ENCODE peak calls at places on chromosomes 13 and 19, in nine cellular contexts. Q, F, J, R, H, U, G, A and T are unnamed samples. For H3K4me1, the result is how much of the 10 kb centered on the place peaks cover.

GRCh38 chr13:77565635-77566034 is 30.1 kb downstream of the SCEL start:
- DNase-seq in U (no peak), J (peak), F (no peak), R (no peak), H (no peak), Q (peak), G (no peak), A (peak), T (no peak)

GRCh38 chr13:68232351-68233130 is 1002.4 kb upstream of the PCDH9 start:
- DNase-seq in F (no peak), H (no peak), R (no peak), A (no peak), J (no peak), U (no peak), G (no peak), Q (no peak), T (no peak)

GRCh38 chr13:60229708-60230272 is 66.1 kb upstream of the DIAPH3 start:
- DNase-seq in Q (no peak), H (no peak), F (no peak), J (no peak), A (no peak), U (no peak), R (no peak), G (no peak), T (no peak)

GRCh38 chr13:102817241-102817640 is 18.3 kb downstream of the BIVM start:
- DNase-seq in U (no peak), J (no peak), R (no peak), G (no peak), H (no peak), Q (no peak), A (no peak), F (no peak), T (no peak)

GRCh38 chr13:50292082-50292481 is 276.8 kb downstream of the KCNRG start:
- DNase-seq in G (no peak), A (no peak), R (no peak), F (no peak), U (no peak), Q (no peak), J (no peak), H (no peak), T (no peak)

GRCh38 chr19:56477429-56478338 is 539 bp upstream of the ZNF667 start:
- DNase-seq in U (peak), R (peak), F (peak), G (peak), Q (no peak), J (no peak), H (peak), A (no peak), T (peak)

GRCh38 chr19:51371186-51371690 is 1.2 kb downstream of the NKG7 start:
- DNase-seq in Q (no peak), F (no peak), H (no peak), U (no peak), J (no peak), R (no peak), G (no peak), A (no peak), T (no peak)

GRCh38 chr13:68025604-68026003 is 795.5 kb upstream of the PCDH9 start:
- DNase-seq in R (no peak), U (no peak), G (no peak), H (no peak), Q (no peak), F (no peak), J (no peak), A (no peak), T (no peak)

GRCh38 chr13:106088094-106088493 is 447.4 kb downstream of the EFNB2 start:
- DNase-seq in Q (no peak), H (no peak), U (no peak), R (no peak), A (no peak), J (no peak), G (no peak), F (no peak), T (no peak)

GRCh38 chr13:94254737-94255136 is 224.7 kb downstream of the DCT start:
- DNase-seq in H (no peak), J (no peak), U (no peak), Q (no peak), R (no peak), G (no peak), F (no peak), A (no peak), T (no peak)

GRCh38 chr19:35760711-35761349 is 2.9 kb downstream of the PROSER3 start:
- DNase-seq in A (no peak), Q (no peak), F (no peak), R (no peak), U (no peak), H (no peak), J (no peak), G (no peak), T (no peak)

GRCh38 chr19:46144756-46145155 is 3.3 kb upstream of the IGFL2 start:
- DNase-seq in J (no peak), H (no peak), A (no peak), F (peak), R (no peak), G (no peak), Q (no peak), U (no peak), T (peak)

GRCh38 chr13:48923376-48923775 is 52.3 kb upstream of the FNDC3A start:
- DNase-seq in F (no peak), R (no peak), H (no peak), Q (no peak), J (no peak), A (no peak), G (no peak), U (no peak), T (no peak)

GRCh38 chr13:21834511-21834910 is 163.6 kb downstream of the FGF9 start:
- DNase-seq in J (no peak), F (no peak), R (no peak), U (no peak), Q (peak), A (no peak), H (no peak), G (no peak), T (no peak)

GRCh38 chr13:19169496-19169895 is 12.1 kb downstream of the TUBA3C start:
- DNase-seq in Q (no peak), F (no peak), A (no peak), G (no peak), R (no peak), U (no peak), H (no peak), J (no peak), T (no peak)

GRCh38 chr13:95307507-95307906 is 6.3 kb upstream of the ABCC4 start:
- DNase-seq in J (no peak), H (no peak), R (no peak), U (no peak), G (no peak), F (no peak), A (no peak), Q (no peak), T (no peak)

GRCh38 chr19:48715276-48715675 is 4.2 kb downstream of the MAMSTR start:
- DNase-seq in R (peak), Q (no peak), H (no peak), G (no peak), F (no peak), U (no peak), A (no peak), J (no peak), T (peak)

GRCh38 chr19:9850235-9850959 is 15.3 kb downstream of the PIN1 start:
- DNase-seq in G (no peak), H (no peak), A (no peak), Q (no peak), F (no peak), J (no peak), U (no peak), R (no peak), T (no peak)

GRCh38 chr13:26558074-26558805 is 757 bp downstream of the WASF3 start:
- DNase-seq in G (no peak), J (no peak), R (no peak), U (no peak), H (no peak), A (no peak), F (no peak), Q (no peak), T (no peak)

GRCh38 chr19:30374791-30375650 is 2.8 kb downstream of the ZNF536 start:
- DNase-seq in A (no peak), G (no peak), J (no peak), F (no peak), Q (no peak), H (peak), U (peak), R (no peak), T (no peak)

GRCh38 chr13:18954254-18954653 is 227.4 kb downstream of the TUBA3C start:
- DNase-seq in U (no peak), J (no peak), Q (no peak), R (no peak), H (no peak), A (no peak), F (no peak), G (no peak), T (no peak)

GRCh38 chr19:13022859-13023636 is 27.8 kb downstream of the NFIX start:
- DNase-seq in A (no peak), U (peak), G (no peak), R (peak), H (peak), J (no peak), F (peak), Q (peak), T (peak)

GRCh38 chr13:27080018-27080948 is 91.3 kb downstream of the USP12 start:
- DNase-seq in Q (no peak), U (no peak), G (no peak), A (no peak), F (no peak), H (no peak), J (no peak), R (no peak), T (peak)

GRCh38 chr13:44354322-44354721 is 19.3 kb upstream of the SERP2 start:
- DNase-seq in R (no peak), G (no peak), F (no peak), U (no peak), H (no peak), Q (no peak), A (no peak), J (no peak), T (no peak)

GRCh38 chr19:2533686-2534085 is 57.8 kb downstream of the GADD45B start:
- DNase-seq in J (no peak), H (no peak), A (no peak), G (no peak), Q (no peak), F (no peak), R (no peak), U (no peak), T (no peak)

GRCh38 chr13:113046883-113047244 is 58.7 kb upstream of the F7 start:
- DNase-seq in A (no peak), G (no peak), J (no peak), H (no peak), F (no peak), R (no peak), Q (no peak), U (no peak), T (no peak)

GRCh38 chr19:14383556-14383897 is 2.3 kb downstream of the ADGRE5 start:
- DNase-seq in U (no peak), F (no peak), A (no peak), G (no peak), H (no peak), J (no peak), Q (no peak), R (peak), T (peak)

GRCh38 chr13:99980201-99981114 is 1.1 kb upstream of the ZIC2 start:
- DNase-seq in A (peak), H (peak), R (no peak), U (peak), G (no peak), F (no peak), Q (no peak), J (no peak), T (peak)

GRCh38 chr19:52535831-52536800 is 8.6 kb downstream of the ZNF808 start:
- DNase-seq in U (peak), G (peak), Q (no peak), R (peak), H (peak), F (peak), J (no peak), A (no peak), T (peak)

GRCh38 chr13:30569901-30570576 is 47.7 kb upstream of the USPL1 start:
- DNase-seq in G (peak), A (peak), J (no peak), F (no peak), Q (peak), H (no peak), U (peak), R (peak), T (peak)

GRCh38 chr19:45976180-45976579 is 2.5 kb upstream of the NOVA2 start:
- DNase-seq in Q (no peak), G (no peak), F (no peak), A (no peak), H (no peak), J (no peak), R (no peak), U (no peak), T (no peak)

GRCh38 chr13:30331331-30331771 is 24.0 kb upstream of the KATNAL1 start:
- DNase-seq in R (peak), J (no peak), A (no peak), G (no peak), Q (no peak), U (no peak), H (no peak), F (no peak), T (peak)

GRCh38 chr13:109760372-109760771 is 26.0 kb downstream of the IRS2 start:
- DNase-seq in U (no peak), F (peak), R (no peak), G (no peak), A (no peak), H (no peak), Q (no peak), J (no peak), T (no peak)

GRCh38 chr13:27510082-27510481 is 59.7 kb upstream of the MTIF3 start:
- DNase-seq in F (no peak), R (no peak), Q (no peak), H (no peak), J (no peak), G (no peak), U (no peak), A (no peak), T (no peak)

GRCh38 chr13:97259787-97260641 is 37.9 kb downstream of the MBNL2 start:
- DNase-seq in Q (peak), F (no peak), R (no peak), U (no peak), G (no peak), J (no peak), A (no peak), H (no peak), T (no peak)

GRCh38 chr13:40389081-40389641 is 277.3 kb downstream of the FOXO1 start:
- DNase-seq in G (no peak), F (peak), Q (no peak), J (no peak), R (no peak), A (no peak), H (no peak), U (no peak), T (no peak)
- H3K4me3 ChIP-seq in G (no peak), F (no peak), Q (peak), J (no peak), R (no peak), A (no peak), H (no peak), U (no peak), T (no peak)

GRCh38 chr19:725461-726089 is 16.8 kb downstream of the PALM start:
- DNase-seq in U (no peak), G (no peak), F (no peak), Q (no peak), H (no peak), A (no peak), J (no peak), R (no peak), T (no peak)

GRCh38 chr19:722553-723101 is 13.9 kb downstream of the PALM start:
- DNase-seq in F (no peak), J (no peak), G (no peak), H (no peak), R (no peak), U (no peak), A (no peak), Q (no peak), T (no peak)

GRCh38 chr19:723247-723646 is 14.5 kb downstream of the PALM start:
- DNase-seq in U (no peak), F (no peak), A (no peak), Q (no peak), J (no peak), G (no peak), H (no peak), R (no peak), T (no peak)

GRCh38 chr19:720691-721160 is 12.0 kb downstream of the PALM start:
- DNase-seq in H (no peak), R (no peak), G (no peak), A (no peak), J (no peak), F (no peak), Q (peak), U (no peak), T (no peak)

GRCh38 chr19:723714-724113 is 15.0 kb downstream of the PALM start:
- DNase-seq in Q (no peak), U (no peak), J (no peak), F (no peak), A (no peak), R (no peak), G (no peak), H (no peak), T (no peak)
- H3K4me1 ChIP-seq in Q (under half), U (under half), J (under half), F (under half), A (under half), R (under half), G (under half), H (under half), T (under half)

GRCh38 chr19:16139752-16140151 is 3.7 kb upstream of the HSH2D start:
- DNase-seq in U (no peak), A (no peak), F (no peak), G (no peak), R (no peak), H (no peak), J (no peak), Q (no peak), T (peak)
- TF ChIP-seq POLR2AphosphoS5 in U (no peak), A (no peak), F (no peak), G (no peak), R (no peak), H (no peak), J (no peak), Q (no peak), T (no peak)

GRCh38 chr19:36987091-36987490 is 71.0 kb downstream of the ZNF568 start:
- DNase-seq in R (no peak), Q (no peak), U (no peak), J (no peak), G (no peak), A (no peak), H (no peak), F (no peak), T (no peak)

GRCh38 chr19:36986601-36987000 is 70.5 kb downstream of the ZNF568 start:
- DNase-seq in F (no peak), Q (no peak), R (no peak), J (no peak), U (no peak), A (no peak), G (no peak), H (no peak), T (no peak)

GRCh38 chr19:36986131-36986530 is 70.0 kb downstream of the ZNF568 start:
- DNase-seq in G (no peak), Q (no peak), U (no peak), A (no peak), J (no peak), R (no peak), H (no peak), F (no peak), T (no peak)
- H3K4me3 ChIP-seq in G (no peak), Q (no peak), U (no peak), A (no peak), J (no peak), R (no peak), H (no peak), F (no peak), T (no peak)

GRCh38 chr19:19465436-19466070 is 49.8 kb downstream of the TSSK6 start:
- DNase-seq in F (no peak), R (no peak), Q (no peak), A (no peak), U (no peak), H (no peak), J (no peak), G (no peak), T (no peak)

GRCh38 chr19:19461306-19461670 is 54.1 kb downstream of the TSSK6 start:
- DNase-seq in G (no peak), J (no peak), U (no peak), R (no peak), Q (no peak), A (no peak), F (no peak), H (no peak), T (no peak)

GRCh38 chr19:19464339-19465098 is 50.8 kb downstream of the TSSK6 start:
- DNase-seq in G (no peak), Q (no peak), J (no peak), H (no peak), U (peak), F (no peak), A (no peak), R (no peak), T (no peak)

GRCh38 chr19:19461671-19462622 is 53.4 kb downstream of the TSSK6 start:
- DNase-seq in J (no peak), R (peak), H (no peak), A (no peak), Q (peak), G (peak), F (no peak), U (peak), T (peak)

GRCh38 chr19:19463348-19464117 is 51.8 kb downstream of the TSSK6 start:
- DNase-seq in G (no peak), F (no peak), H (no peak), Q (no peak), A (no peak), R (peak), J (no peak), U (no peak), T (no peak)
- H3K4me1 ChIP-seq in G (under half), F (half or more), H (half or more), Q (under half), A (under half), R (half or more), J (under half), U (half or more), T (half or more)

GRCh38 chr19:932647-933552 is 7.1 kb downstream of the ARID3A start:
- DNase-seq in R (peak), J (no peak), U (peak), A (no peak), Q (no peak), G (no peak), F (no peak), H (no peak), T (peak)
- TF ChIP-seq POLR2AphosphoS5 in R (peak), J (no peak), U (peak), A (no peak), Q (no peak), G (no peak), F (peak), H (peak), T (peak)